ENCODE peak calls at places on chromosomes 1 and 21, in seven cellular contexts. One of them, this sample, is unnamed.

GRCh38 chr1:204398197-204399125 is 13.2 kb downstream of the PPP1R15B start:
- DNase-seq in heart right ventricle: peak; percentile 44
- DNase-seq in astrocyte: peak; percentile 37
- DNase-seq in SJSA1: peak; percentile 53
- DNase-seq in H1: peak; percentile 74
- DNase-seq in thoracic aorta: no peak
- DNase-seq in fibroblast of lung: peak; percentile 83
- DNase-seq in this sample: peak; percentile 77

GRCh38 chr1:226733876-226734414 is 5.1 kb downstream of the ITPKB start:
- DNase-seq in heart right ventricle: no peak
- DNase-seq in astrocyte: no peak
- DNase-seq in SJSA1: no peak
- DNase-seq in H1: no peak
- DNase-seq in thoracic aorta: no peak
- DNase-seq in fibroblast of lung: no peak
- DNase-seq in this sample: no peak

GRCh38 chr1:40256401-40257084 is 1.5 kb upstream of the ZMPSTE24 start:
- DNase-seq in heart right ventricle: no peak
- DNase-seq in astrocyte: no peak
- DNase-seq in SJSA1: no peak
- DNase-seq in H1: no peak
- DNase-seq in thoracic aorta: no peak
- DNase-seq in fibroblast of lung: no peak
- DNase-seq in this sample: no peak

GRCh38 chr1:8941906-8942305 is 3.8 kb upstream of the CA6 start:
- DNase-seq in heart right ventricle: no peak
- DNase-seq in astrocyte: peak; percentile 91
- DNase-seq in SJSA1: peak; percentile 75
- DNase-seq in H1: no peak
- DNase-seq in thoracic aorta: no peak
- DNase-seq in fibroblast of lung: peak; percentile 74
- DNase-seq in this sample: peak; percentile 78

GRCh38 chr1:185292237-185292636 is 24.8 kb downstream of the IVNS1ABP start:
- DNase-seq in heart right ventricle: no peak
- DNase-seq in astrocyte: no peak
- DNase-seq in SJSA1: no peak
- DNase-seq in H1: no peak
- DNase-seq in thoracic aorta: no peak
- DNase-seq in fibroblast of lung: no peak
- DNase-seq in this sample: no peak

GRCh38 chr1:173353346-173353745 is 123.8 kb upstream of the PRDX6 start:
- DNase-seq in heart right ventricle: no peak
- DNase-seq in astrocyte: peak; percentile 23
- DNase-seq in SJSA1: no peak
- DNase-seq in H1: no peak
- DNase-seq in thoracic aorta: no peak
- DNase-seq in fibroblast of lung: no peak
- DNase-seq in this sample: no peak

GRCh38 chr21:45416619-45417018 is 11.7 kb downstream of the COL18A1 start:
- DNase-seq in heart right ventricle: no peak
- DNase-seq in astrocyte: no peak
- DNase-seq in SJSA1: no peak
- DNase-seq in H1: no peak
- DNase-seq in thoracic aorta: no peak
- DNase-seq in fibroblast of lung: no peak
- DNase-seq in this sample: no peak

GRCh38 chr1:212482352-212483153 is 49.8 kb downstream of the NENF start:
- DNase-seq in heart right ventricle: no peak
- DNase-seq in astrocyte: peak; percentile 84
- DNase-seq in SJSA1: peak; percentile 63
- DNase-seq in H1: no peak
- DNase-seq in thoracic aorta: no peak
- DNase-seq in fibroblast of lung: peak; percentile 53
- DNase-seq in this sample: no peak

GRCh38 chr1:66532798-66533783 is 862 bp upstream of the SGIP1 start:
- DNase-seq in heart right ventricle: peak; percentile 50
- DNase-seq in astrocyte: peak; percentile 86
- DNase-seq in SJSA1: peak; percentile 62
- DNase-seq in H1: no peak
- DNase-seq in thoracic aorta: no peak
- DNase-seq in fibroblast of lung: peak; percentile 90
- DNase-seq in this sample: no peak

GRCh38 chr1:45010855-45011811 is at the start of gene HECTD3:
- DNase-seq in heart right ventricle: peak; percentile 84
- DNase-seq in astrocyte: peak; percentile 52
- DNase-seq in SJSA1: peak; percentile 79
- DNase-seq in H1: no peak
- DNase-seq in thoracic aorta: peak; percentile 46
- DNase-seq in fibroblast of lung: peak; percentile 76
- DNase-seq in this sample: peak; percentile 49
- H3K4me1 ChIP-seq in heart right ventricle: peaks cover 20% of the 10 kb centered on the region
- H3K4me1 ChIP-seq in astrocyte: peaks cover 26% of the 10 kb centered on the region
- H3K4me1 ChIP-seq in SJSA1: peaks cover 27% of the 10 kb centered on the region
- H3K4me1 ChIP-seq in H1: peaks cover 6% of the 10 kb centered on the region
- H3K4me1 ChIP-seq in thoracic aorta: peaks cover 48% of the 10 kb centered on the region
- H3K4me1 ChIP-seq in fibroblast of lung: peaks cover 15% of the 10 kb centered on the region
- H3K4me1 ChIP-seq in this sample: peaks cover 5% of the 10 kb centered on the region

GRCh38 chr1:234977891-234978396 is 150.7 kb downstream of the TOMM20 start:
- DNase-seq in heart right ventricle: no peak
- DNase-seq in astrocyte: no peak
- DNase-seq in SJSA1: peak; percentile 43
- DNase-seq in H1: no peak
- DNase-seq in thoracic aorta: no peak
- DNase-seq in fibroblast of lung: no peak
- DNase-seq in this sample: no peak
- H3K27ac ChIP-seq in heart right ventricle: peak overlapping the region; percentile 87
- H3K27ac ChIP-seq in astrocyte: peak overlapping the region; percentile 96
- H3K27ac ChIP-seq in SJSA1: peak overlapping the region; percentile 92
- H3K27ac ChIP-seq in H1: no peak overlapping the region
- H3K27ac ChIP-seq in thoracic aorta: peak overlapping the region; percentile 93
- H3K27ac ChIP-seq in fibroblast of lung: peak overlapping the region; percentile 95
- H3K27ac ChIP-seq in this sample: no peak overlapping the region

DNA sequence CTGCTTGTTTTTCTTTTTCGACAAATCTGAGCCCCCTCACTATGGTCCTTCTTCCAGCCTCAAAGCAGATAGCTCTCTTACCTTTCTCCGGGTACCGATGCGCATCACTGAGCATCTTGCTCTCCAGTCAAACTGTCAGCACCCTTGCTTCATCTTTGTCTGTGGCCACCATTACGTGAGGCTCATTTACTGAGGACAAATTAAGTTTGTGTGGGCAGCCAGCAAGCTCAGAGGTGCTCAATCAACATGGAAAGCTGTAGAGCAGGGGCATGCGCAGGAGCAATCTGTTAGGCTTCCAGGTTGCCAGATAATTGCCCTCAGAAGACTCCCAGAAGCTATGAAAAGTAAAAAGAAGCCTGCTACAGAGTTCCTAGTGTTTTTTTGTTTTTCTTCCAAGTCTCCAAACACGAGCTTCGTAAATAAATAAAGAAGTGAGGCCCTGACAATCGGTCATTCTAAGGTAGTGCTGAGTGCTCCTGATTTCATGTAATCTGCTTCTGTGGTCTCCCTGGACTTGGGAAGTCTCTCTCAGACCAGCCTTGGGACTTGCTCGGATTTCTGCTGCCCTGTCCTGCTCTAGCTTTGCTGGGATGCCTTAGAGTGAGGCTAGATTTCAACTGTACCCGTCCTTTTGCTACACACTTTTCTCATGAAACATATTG is 1.8 kb downstream of the C1orf53 start:
- DNase-seq in heart right ventricle: no peak
- DNase-seq in astrocyte: no peak
- DNase-seq in SJSA1: no peak
- DNase-seq in H1: no peak
- DNase-seq in thoracic aorta: no peak
- DNase-seq in fibroblast of lung: no peak
- DNase-seq in this sample: no peak
- H3K27me3 ChIP-seq in heart right ventricle: peaks cover 56% of the 10 kb centered on the region
- H3K27me3 ChIP-seq in astrocyte: peaks cover 61% of the 10 kb centered on the region
- H3K27me3 ChIP-seq in SJSA1: peaks cover 7% of the 10 kb centered on the region
- H3K27me3 ChIP-seq in H1: peaks cover 65% of the 10 kb centered on the region
- H3K27me3 ChIP-seq in thoracic aorta: peaks cover 28% of the 10 kb centered on the region
- H3K27me3 ChIP-seq in fibroblast of lung: peaks cover 24% of the 10 kb centered on the region
- H3K27me3 ChIP-seq in this sample: peaks cover 64% of the 10 kb centered on the region

GRCh38 chr1:64479874-64480273 is 9.9 kb downstream of the CACHD1 start:
- DNase-seq in heart right ventricle: no peak
- DNase-seq in astrocyte: no peak
- DNase-seq in SJSA1: no peak
- DNase-seq in H1: no peak
- DNase-seq in thoracic aorta: no peak
- DNase-seq in fibroblast of lung: no peak
- DNase-seq in this sample: no peak

GRCh38 chr1:64482128-64482527 is 12.2 kb downstream of the CACHD1 start:
- DNase-seq in heart right ventricle: no peak
- DNase-seq in astrocyte: no peak
- DNase-seq in SJSA1: no peak
- DNase-seq in H1: no peak
- DNase-seq in thoracic aorta: no peak
- DNase-seq in fibroblast of lung: no peak
- DNase-seq in this sample: no peak

GRCh38 chr1:64480999-64481772 is 11.3 kb downstream of the CACHD1 start:
- DNase-seq in heart right ventricle: no peak
- DNase-seq in astrocyte: no peak
- DNase-seq in SJSA1: no peak
- DNase-seq in H1: no peak
- DNase-seq in thoracic aorta: no peak
- DNase-seq in fibroblast of lung: no peak
- DNase-seq in this sample: no peak

GRCh38 chr1:64476251-64476952 is 6.5 kb downstream of the CACHD1 start:
- DNase-seq in heart right ventricle: peak; percentile 56
- DNase-seq in astrocyte: peak; percentile 91
- DNase-seq in SJSA1: no peak
- DNase-seq in H1: no peak
- DNase-seq in thoracic aorta: no peak
- DNase-seq in fibroblast of lung: peak; percentile 77
- DNase-seq in this sample: peak; percentile 75

DNA sequence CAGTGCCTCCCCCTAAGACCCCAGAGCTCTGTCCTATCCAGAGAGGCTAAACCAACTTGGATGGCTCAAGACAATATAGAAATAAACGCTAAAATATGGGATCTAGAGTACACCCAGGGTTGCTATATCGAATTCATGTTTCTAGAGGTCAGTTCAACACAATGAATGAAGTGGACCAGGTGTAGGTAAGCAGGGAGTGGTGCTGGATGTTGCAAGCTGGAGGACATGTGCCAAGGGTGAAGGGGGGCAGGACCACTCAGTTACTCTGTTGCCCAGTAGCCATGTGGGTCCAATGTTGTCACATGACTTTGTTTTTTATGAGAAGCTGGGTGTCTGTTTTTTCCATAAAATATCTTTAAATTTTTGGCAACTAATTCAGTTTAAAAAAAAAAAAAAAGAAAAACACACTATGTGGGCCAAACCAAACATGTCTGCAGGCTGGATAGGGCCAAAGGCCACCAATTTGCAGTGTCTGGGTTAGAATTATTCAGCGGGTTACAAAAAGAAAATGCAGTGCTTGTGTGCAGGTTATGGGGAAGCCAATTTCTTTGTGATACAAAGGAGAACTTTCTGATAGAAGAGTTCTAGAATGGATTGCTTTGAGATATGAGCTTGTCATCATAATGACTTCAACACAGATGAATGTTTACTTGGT is 8.8 kb downstream of the CACHD1 start:
- DNase-seq in heart right ventricle: no peak
- DNase-seq in astrocyte: no peak
- DNase-seq in SJSA1: no peak
- DNase-seq in H1: no peak
- DNase-seq in thoracic aorta: no peak
- DNase-seq in fibroblast of lung: no peak
- DNase-seq in this sample: no peak
- H3K4me1 ChIP-seq in heart right ventricle: peaks cover 5% of the 10 kb centered on the region
- H3K4me1 ChIP-seq in astrocyte: peaks cover 36% of the 10 kb centered on the region
- H3K4me1 ChIP-seq in SJSA1: no peaks in the 10 kb centered on the region
- H3K4me1 ChIP-seq in H1: peaks cover 32% of the 10 kb centered on the region
- H3K4me1 ChIP-seq in thoracic aorta: peaks cover 46% of the 10 kb centered on the region
- H3K4me1 ChIP-seq in fibroblast of lung: peaks cover 2% of the 10 kb centered on the region
- H3K4me1 ChIP-seq in this sample: peaks cover 8% of the 10 kb centered on the region

DNA sequence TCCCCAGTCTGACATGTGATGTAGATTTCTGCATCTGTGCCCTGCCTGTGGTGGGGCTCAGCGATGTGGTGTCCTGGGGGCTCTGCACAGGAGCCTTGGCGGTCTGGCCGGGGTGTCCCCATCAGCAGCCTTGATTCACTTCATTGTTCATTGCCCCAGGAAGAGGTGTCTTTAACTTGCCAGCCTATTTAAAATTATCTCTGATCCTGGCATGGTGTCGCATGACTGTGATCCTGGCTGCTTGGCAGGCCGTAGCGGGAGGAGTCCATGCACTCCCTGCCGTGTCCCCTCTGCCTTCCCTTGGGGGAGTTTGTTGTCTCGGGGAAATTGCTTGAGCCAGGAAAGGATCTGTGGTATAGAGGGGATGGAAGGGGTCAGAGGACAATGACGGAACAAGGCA is 59.9 kb downstream of the TRIM11 start:
- DNase-seq in heart right ventricle: no peak
- DNase-seq in astrocyte: no peak
- DNase-seq in SJSA1: no peak
- DNase-seq in H1: no peak
- DNase-seq in thoracic aorta: no peak
- DNase-seq in fibroblast of lung: no peak
- DNase-seq in this sample: no peak
- H3K27ac ChIP-seq in heart right ventricle: peak overlapping the region; percentile 62
- H3K27ac ChIP-seq in astrocyte: no peak overlapping the region
- H3K27ac ChIP-seq in SJSA1: no peak overlapping the region
- H3K27ac ChIP-seq in H1: no peak overlapping the region
- H3K27ac ChIP-seq in thoracic aorta: no peak overlapping the region
- H3K27ac ChIP-seq in fibroblast of lung: no peak overlapping the region
- H3K27ac ChIP-seq in this sample: no peak overlapping the region

DNA sequence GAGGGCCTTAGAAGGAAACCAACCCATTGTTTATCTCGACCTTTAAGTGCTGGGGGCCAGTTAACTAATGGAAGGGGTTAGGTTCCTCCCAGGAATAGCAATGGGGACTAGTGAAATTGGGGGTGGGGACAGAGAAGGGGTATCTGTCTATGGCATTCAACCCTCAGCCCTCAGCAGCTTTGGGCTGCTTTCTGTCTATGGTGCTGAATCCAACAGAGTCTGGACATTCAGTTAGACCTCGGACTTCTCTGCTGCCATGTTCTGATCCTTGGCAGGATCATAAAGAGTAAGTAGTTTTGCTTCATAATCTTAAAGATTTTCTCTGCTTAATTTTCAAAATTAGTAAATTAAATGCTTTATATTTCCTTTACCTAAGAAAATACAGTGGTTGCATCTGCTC is 2.6 kb upstream of the EPHA10 start:
- DNase-seq in heart right ventricle: no peak
- DNase-seq in astrocyte: no peak
- DNase-seq in SJSA1: no peak
- DNase-seq in H1: no peak
- DNase-seq in thoracic aorta: no peak
- DNase-seq in fibroblast of lung: no peak
- DNase-seq in this sample: no peak
- H3K27me3 ChIP-seq in heart right ventricle: peaks cover 79% of the 10 kb centered on the region
- H3K27me3 ChIP-seq in astrocyte: peaks cover 54% of the 10 kb centered on the region
- H3K27me3 ChIP-seq in SJSA1: peaks cover 56% of the 10 kb centered on the region
- H3K27me3 ChIP-seq in H1: peaks cover 47% of the 10 kb centered on the region
- H3K27me3 ChIP-seq in thoracic aorta: peaks cover 4% of the 10 kb centered on the region
- H3K27me3 ChIP-seq in fibroblast of lung: peaks cover 20% of the 10 kb centered on the region
- H3K27me3 ChIP-seq in this sample: peaks cover 76% of the 10 kb centered on the region

This sample was measured in foreskin keratinocyte.